ENCODE peak calls at places on chromosomes 7 and 10, in nine cellular contexts. R is CD8-positive, alpha-beta T cell; G is lower lobe of right lung; A is naive thymus-derived CD4-positive, alpha-beta T cell; H is GM23248; U is ovary; F is WERI-Rb-1; X is tibial artery; W is K562. C is an unnamed sample.

GRCh38 chr7:16071246-16071857 is 350.0 kb downstream of the CRPPA start:
- DNase-seq in G (no peak), A (no peak), F (no peak), X (no peak), W (peak; percentile 62), U (no peak), H (peak; percentile 77), R (no peak), C (no peak)

GRCh38 chr10:6185039-6185716 is 17.6 kb upstream of the PFKFB3 start:
- DNase-seq in W (no peak), R (no peak), A (no peak), H (no peak), G (no peak), F (peak; percentile 77), U (peak; percentile 29), X (no peak), C (no peak)

GRCh38 chr7:74586258-74587200 is 71.0 kb upstream of the GTF2I start:
- DNase-seq in W (no peak), U (peak; percentile 65), R (no peak), X (no peak), H (peak; percentile 39), A (no peak), F (no peak), G (no peak), C (no peak)

GRCh38 chr7:97373743-97374142 is 256.2 kb downstream of the SDHAF3 start:
- DNase-seq in H (no peak), A (no peak), U (no peak), W (no peak), X (no peak), R (no peak), F (no peak), G (no peak), C (no peak)

GRCh38 chr10:86652361-86653202 is 1.8 kb upstream of the OPN4 start:
- DNase-seq in R (no peak), A (no peak), X (peak; percentile 16), F (no peak), W (no peak), H (no peak), U (no peak), G (peak; percentile 34), C (no peak)

GRCh38 chr10:126110434-126110833 is 214.1 kb downstream of the FANK1 start:
- DNase-seq in G (no peak), W (no peak), A (no peak), H (peak; percentile 67), U (no peak), F (no peak), X (no peak), R (no peak), C (no peak)

GRCh38 chr10:132420469-132421376 is 23.7 kb downstream of the PWWP2B start:
- DNase-seq in F (peak; percentile 55), X (no peak), R (no peak), H (peak; percentile 20), G (peak; percentile 82), W (peak; percentile 67), A (no peak), U (no peak), C (no peak)

GRCh38 chr7:22296916-22297315 is 60.0 kb downstream of the RAPGEF5 start:
- DNase-seq in R (no peak), X (no peak), H (peak; percentile 27), A (no peak), F (no peak), G (no peak), W (no peak), U (no peak), C (no peak)

GRCh38 chr10:131456411-131456810 is 144.9 kb upstream of the TCERG1L start:
- DNase-seq in F (no peak), X (no peak), W (no peak), G (no peak), H (no peak), R (no peak), A (no peak), U (no peak), C (no peak)

GRCh38 chr7:79159040-79159664 is 294.3 kb downstream of the MAGI2 start:
- DNase-seq in X (no peak), F (no peak), U (no peak), A (no peak), R (no peak), G (no peak), H (no peak), W (no peak), C (no peak)

GRCh38 chr10:5297466-5297865 is 67.3 kb upstream of the UCN3 start:
- DNase-seq in G (peak; percentile 73), A (no peak), H (peak; percentile 63), R (no peak), X (peak; percentile 65), U (no peak), W (no peak), F (no peak), C (no peak)

GRCh38 chr7:24911213-24911603 is 68.8 kb downstream of the OSBPL3 start:
- DNase-seq in G (no peak), F (no peak), R (no peak), X (no peak), U (no peak), A (peak; percentile 25), H (no peak), W (no peak), C (no peak)

GRCh38 chr10:97911217-97911616 is 61.6 kb downstream of the GOLGA7B start:
- DNase-seq in G (peak; percentile 9), W (no peak), U (no peak), A (no peak), F (no peak), H (no peak), R (no peak), X (no peak), C (no peak)

GRCh38 chr7:21791046-21791445 is 154.7 kb downstream of the CDCA7L start:
- DNase-seq in X (no peak), R (no peak), W (no peak), G (no peak), F (no peak), A (no peak), H (no peak), U (no peak), C (no peak)

GRCh38 chr10:6399879-6400278 is 180.2 kb downstream of the PRKCQ start:
- DNase-seq in W (no peak), F (no peak), X (no peak), A (no peak), U (no peak), G (no peak), H (no peak), R (no peak), C (no peak)

GRCh38 chr10:133224861-133225366 is 5.1 kb upstream of the UTF1 start:
- DNase-seq in H (no peak), A (no peak), R (no peak), W (peak; percentile 62), X (no peak), U (peak; percentile 81), F (no peak), G (no peak), C (no peak)

DNA sequence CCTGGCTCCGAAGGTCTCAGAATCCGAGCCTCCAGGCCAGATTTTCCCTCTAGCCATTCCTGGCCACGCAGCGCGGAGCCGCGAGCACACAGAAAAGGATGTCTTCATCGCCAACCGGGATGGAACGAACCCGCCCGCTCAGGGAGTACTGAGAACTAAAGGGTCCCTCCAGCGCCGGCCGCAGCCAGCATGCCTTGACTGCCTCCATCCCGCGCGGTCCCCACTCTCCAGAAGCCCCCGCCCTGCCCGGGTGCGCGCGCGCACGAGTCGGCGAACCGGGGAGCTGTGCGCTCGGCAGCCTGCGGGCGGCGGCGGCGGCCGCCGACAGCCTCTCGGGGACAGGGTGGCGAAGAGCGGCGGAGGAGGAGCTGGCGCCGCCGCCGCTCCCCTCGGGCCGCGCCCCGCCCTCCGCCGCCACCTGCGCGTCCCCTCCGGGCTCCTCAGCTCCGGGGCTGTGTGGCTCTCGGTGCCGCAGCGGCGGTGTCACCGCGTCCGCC is 640 bp upstream of the GALNT17 start:
- DNase-seq in G (no peak), R (no peak), H (peak; percentile 16), U (peak; percentile 85), F (peak; percentile 46), X (peak; percentile 27), W (no peak), A (no peak), C (no peak)
- H3K27ac ChIP-seq in G (peak overlapping the region; percentile 31), R (no peak overlapping the region), H (no peak overlapping the region), U (peak overlapping the region; percentile 73), F (no peak overlapping the region), X (peak overlapping the region; percentile 86), W (no peak overlapping the region), A (no peak overlapping the region), C (peak overlapping the region; percentile 44)

GRCh38 chr7:131031100-131031868 is 296.4 kb upstream of the MKLN1 start:
- DNase-seq in H (no peak), U (no peak), X (no peak), R (no peak), A (no peak), F (no peak), W (no peak), G (no peak), C (no peak)
- H3K27ac ChIP-seq in H (no peak overlapping the region), U (no peak overlapping the region), X (no peak overlapping the region), R (no peak overlapping the region), A (no peak overlapping the region), F (no peak overlapping the region), W (no peak overlapping the region), G (no peak overlapping the region), C (no peak overlapping the region)

GRCh38 chr10:113872139-113873030 is 17.9 kb downstream of the NHLRC2 start:
- DNase-seq in R (no peak), W (no peak), G (no peak), F (no peak), U (no peak), H (no peak), X (no peak), A (no peak), C (no peak)
- H3K27ac ChIP-seq in R (no peak overlapping the region), W (no peak overlapping the region), G (no peak overlapping the region), F (no peak overlapping the region), U (no peak overlapping the region), H (no peak overlapping the region), X (no peak overlapping the region), A (no peak overlapping the region), C (no peak overlapping the region)

GRCh38 chr7:120732256-120732655 is 125.7 kb downstream of the TSPAN12 start:
- DNase-seq in A (no peak), F (no peak), R (no peak), X (no peak), U (no peak), G (no peak), H (peak; percentile 9), W (no peak), C (no peak)

GRCh38 chr7:120729300-120729699 is 128.6 kb downstream of the TSPAN12 start:
- DNase-seq in W (no peak), H (peak; percentile 6), R (no peak), A (no peak), X (no peak), F (no peak), U (peak; percentile 43), G (no peak), C (no peak)

GRCh38 chr7:120733835-120734234 is 124.1 kb downstream of the TSPAN12 start:
- DNase-seq in U (no peak), G (no peak), R (no peak), H (no peak), A (no peak), W (no peak), F (no peak), X (no peak), C (no peak)

GRCh38 chr7:120733143-120733542 is 124.8 kb downstream of the TSPAN12 start:
- DNase-seq in F (no peak), G (no peak), A (no peak), H (peak; percentile 75), R (no peak), U (no peak), W (no peak), X (no peak), C (no peak)

GRCh38 chr7:120731276-120731675 is 126.7 kb downstream of the TSPAN12 start:
- DNase-seq in W (no peak), F (no peak), U (no peak), A (no peak), R (no peak), H (no peak), G (no peak), X (no peak), C (no peak)
- H3K27ac ChIP-seq in W (no peak overlapping the region), F (no peak overlapping the region), U (no peak overlapping the region), A (no peak overlapping the region), R (no peak overlapping the region), H (no peak overlapping the region), G (no peak overlapping the region), X (no peak overlapping the region), C (no peak overlapping the region)